ENCODE peak calls at places on chromosomes 1 and 21, in seven cellular contexts. One of them, this sample, is unnamed.

GRCh38 chr1:173341307-173341706 is 134.2 kb upstream of the TNFSF4 start:
- DNase-seq in heart left ventricle: no peak
- DNase-seq in adrenal gland: no peak
- DNase-seq in upper lobe of left lung: no peak
- DNase-seq in transverse colon: no peak
- DNase-seq in A549: no peak
- DNase-seq in spleen: no peak
- DNase-seq in this sample: no peak

GRCh38 chr1:6688757-6689156 is 12.9 kb downstream of the DNAJC11 start:
- DNase-seq in heart left ventricle: no peak
- DNase-seq in adrenal gland: no peak
- DNase-seq in upper lobe of left lung: no peak
- DNase-seq in transverse colon: no peak
- DNase-seq in A549: no peak
- DNase-seq in spleen: no peak
- DNase-seq in this sample: no peak

GRCh38 chr21:38361324-38361723 is 104.5 kb downstream of the KCNJ15 start:
- DNase-seq in heart left ventricle: no peak
- DNase-seq in adrenal gland: no peak
- DNase-seq in upper lobe of left lung: no peak
- DNase-seq in transverse colon: no peak
- DNase-seq in A549: no peak
- DNase-seq in spleen: no peak
- DNase-seq in this sample: no peak

GRCh38 chr21:39218082-39218409 is 34.8 kb upstream of the PSMG1 start:
- DNase-seq in heart left ventricle: no peak
- DNase-seq in adrenal gland: no peak
- DNase-seq in upper lobe of left lung: no peak
- DNase-seq in transverse colon: no peak
- DNase-seq in A549: no peak
- DNase-seq in spleen: no peak
- DNase-seq in this sample: no peak

GRCh38 chr1:16926491-16927195 is 4.9 kb downstream of the CROCC start:
- DNase-seq in heart left ventricle: peak
- DNase-seq in adrenal gland: no peak
- DNase-seq in upper lobe of left lung: no peak
- DNase-seq in transverse colon: no peak
- DNase-seq in A549: no peak
- DNase-seq in spleen: no peak
- DNase-seq in this sample: no peak

GRCh38 chr1:17606826-17607440 is 67.4 kb downstream of the ARHGEF10L start:
- DNase-seq in heart left ventricle: peak
- DNase-seq in adrenal gland: peak
- DNase-seq in upper lobe of left lung: no peak
- DNase-seq in transverse colon: peak
- DNase-seq in A549: peak
- DNase-seq in spleen: no peak
- DNase-seq in this sample: no peak

GRCh38 chr1:168281603-168282002 is 926 bp downstream of the TBX19 start:
- DNase-seq in heart left ventricle: no peak
- DNase-seq in adrenal gland: no peak
- DNase-seq in upper lobe of left lung: no peak
- DNase-seq in transverse colon: no peak
- DNase-seq in A549: no peak
- DNase-seq in spleen: no peak
- DNase-seq in this sample: no peak

GRCh38 chr1:163035791-163036249 is 33.3 kb upstream of the RGS4 start:
- DNase-seq in heart left ventricle: no peak
- DNase-seq in adrenal gland: no peak
- DNase-seq in upper lobe of left lung: no peak
- DNase-seq in transverse colon: no peak
- DNase-seq in A549: peak
- DNase-seq in spleen: no peak
- DNase-seq in this sample: no peak

GRCh38 chr1:205237526-205238484 is 10.1 kb downstream of the TMCC2 start:
- DNase-seq in heart left ventricle: no peak
- DNase-seq in adrenal gland: peak
- DNase-seq in upper lobe of left lung: no peak
- DNase-seq in transverse colon: no peak
- DNase-seq in A549: no peak
- DNase-seq in spleen: no peak
- DNase-seq in this sample: peak

GRCh38 chr1:228007054-228007800 is 429 bp downstream of the WNT3A start:
- DNase-seq in heart left ventricle: no peak
- DNase-seq in adrenal gland: no peak
- DNase-seq in upper lobe of left lung: peak
- DNase-seq in transverse colon: no peak
- DNase-seq in A549: no peak
- DNase-seq in spleen: peak
- DNase-seq in this sample: no peak

GRCh38 chr1:226754797-226755533 is 15.9 kb upstream of the ITPKB start:
- DNase-seq in heart left ventricle: no peak
- DNase-seq in adrenal gland: no peak
- DNase-seq in upper lobe of left lung: no peak
- DNase-seq in transverse colon: no peak
- DNase-seq in A549: no peak
- DNase-seq in spleen: no peak
- DNase-seq in this sample: no peak

GRCh38 chr1:199242601-199243000 is 603.8 kb downstream of the PTPRC start:
- DNase-seq in heart left ventricle: no peak
- DNase-seq in adrenal gland: no peak
- DNase-seq in upper lobe of left lung: no peak
- DNase-seq in transverse colon: no peak
- DNase-seq in A549: no peak
- DNase-seq in spleen: peak
- DNase-seq in this sample: no peak

GRCh38 chr1:156844638-156845037 is 14.3 kb downstream of the INSRR start:
- DNase-seq in heart left ventricle: no peak
- DNase-seq in adrenal gland: no peak
- DNase-seq in upper lobe of left lung: no peak
- DNase-seq in transverse colon: no peak
- DNase-seq in A549: no peak
- DNase-seq in spleen: peak
- DNase-seq in this sample: no peak

GRCh38 chr1:153288634-153289275 is 24.0 kb downstream of the PGLYRP3 start:
- DNase-seq in heart left ventricle: no peak
- DNase-seq in adrenal gland: no peak
- DNase-seq in upper lobe of left lung: no peak
- DNase-seq in transverse colon: no peak
- DNase-seq in A549: peak
- DNase-seq in spleen: no peak
- DNase-seq in this sample: no peak

GRCh38 chr21:31370893-31371652 is 27.0 kb upstream of the TIAM1 start:
- DNase-seq in heart left ventricle: no peak
- DNase-seq in adrenal gland: no peak
- DNase-seq in upper lobe of left lung: no peak
- DNase-seq in transverse colon: no peak
- DNase-seq in A549: no peak
- DNase-seq in spleen: no peak
- DNase-seq in this sample: no peak

GRCh38 chr21:42674351-42674940 is 21.0 kb downstream of the PDE9A start:
- DNase-seq in heart left ventricle: peak
- DNase-seq in adrenal gland: no peak
- DNase-seq in upper lobe of left lung: no peak
- DNase-seq in transverse colon: peak
- DNase-seq in A549: no peak
- DNase-seq in spleen: no peak
- DNase-seq in this sample: no peak
- H3K4me3 ChIP-seq in heart left ventricle: peak
- H3K4me3 ChIP-seq in adrenal gland: no peak
- H3K4me3 ChIP-seq in upper lobe of left lung: no peak
- H3K4me3 ChIP-seq in transverse colon: peak
- H3K4me3 ChIP-seq in A549: no peak
- H3K4me3 ChIP-seq in spleen: no peak
- H3K4me3 ChIP-seq in this sample: no peak

DNA sequence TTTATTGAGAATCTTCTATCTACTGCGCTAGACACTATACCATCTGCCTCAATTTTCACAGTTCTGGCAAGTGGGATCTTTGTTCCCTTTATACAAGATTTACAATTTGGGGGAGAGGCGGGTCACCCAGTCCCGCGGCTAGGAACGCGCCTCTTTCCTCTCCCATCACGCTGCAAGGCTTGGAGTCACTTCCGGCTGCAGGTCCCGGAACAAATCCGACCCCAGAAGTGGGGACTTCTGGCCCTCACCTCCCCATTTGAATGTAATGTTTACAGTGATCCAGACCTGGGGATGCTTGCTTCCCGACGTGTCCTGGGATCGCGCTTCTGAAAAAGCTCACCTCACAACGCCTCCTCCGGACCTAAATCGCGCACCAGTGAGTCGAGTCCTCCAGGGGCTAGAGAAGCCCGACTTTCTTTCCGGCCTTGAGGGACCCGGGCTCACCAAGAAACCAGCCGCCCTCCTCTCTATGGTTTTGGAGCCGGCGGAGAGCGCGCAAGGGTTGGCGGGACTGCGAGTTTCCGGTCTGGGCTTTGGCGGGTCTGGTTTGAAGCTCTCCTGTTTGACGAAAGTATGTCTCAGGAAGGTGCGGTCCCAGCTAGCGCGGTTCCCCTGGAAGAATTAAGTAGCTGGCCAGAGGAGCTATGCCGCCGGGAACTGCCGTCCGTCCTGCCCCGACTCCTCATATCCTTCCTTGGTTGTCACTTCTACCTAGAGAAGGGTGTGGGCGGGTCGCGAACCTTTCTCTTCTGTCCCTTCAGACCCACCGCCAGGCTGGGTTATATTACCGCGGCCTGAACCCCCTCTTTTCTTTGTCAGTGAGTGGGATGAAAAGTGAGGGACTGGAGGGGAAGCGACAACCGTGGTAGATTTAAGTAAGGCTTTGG is at the start of gene METTL18:
- DNase-seq in heart left ventricle: peak
- DNase-seq in adrenal gland: peak
- DNase-seq in upper lobe of left lung: peak
- DNase-seq in transverse colon: peak
- DNase-seq in A549: peak
- DNase-seq in spleen: peak
- DNase-seq in this sample: peak
- TF ChIP-seq POLR2A in heart left ventricle: no peak
- TF ChIP-seq POLR2A in adrenal gland: peak
- TF ChIP-seq POLR2A in upper lobe of left lung: peak
- TF ChIP-seq POLR2A in transverse colon: peak
- TF ChIP-seq POLR2A in A549: peak
- TF ChIP-seq POLR2A in spleen: no peak
- TF ChIP-seq POLR2A in this sample: peak

GRCh38 chr1:111475706-111476105 is 1.9 kb downstream of the C1orf162 start:
- DNase-seq in heart left ventricle: no peak
- DNase-seq in adrenal gland: no peak
- DNase-seq in upper lobe of left lung: no peak
- DNase-seq in transverse colon: no peak
- DNase-seq in A549: no peak
- DNase-seq in spleen: no peak
- DNase-seq in this sample: no peak
- H3K4me3 ChIP-seq in heart left ventricle: no peak
- H3K4me3 ChIP-seq in adrenal gland: no peak
- H3K4me3 ChIP-seq in upper lobe of left lung: no peak
- H3K4me3 ChIP-seq in transverse colon: no peak
- H3K4me3 ChIP-seq in A549: no peak
- H3K4me3 ChIP-seq in spleen: peak
- H3K4me3 ChIP-seq in this sample: no peak

DNA sequence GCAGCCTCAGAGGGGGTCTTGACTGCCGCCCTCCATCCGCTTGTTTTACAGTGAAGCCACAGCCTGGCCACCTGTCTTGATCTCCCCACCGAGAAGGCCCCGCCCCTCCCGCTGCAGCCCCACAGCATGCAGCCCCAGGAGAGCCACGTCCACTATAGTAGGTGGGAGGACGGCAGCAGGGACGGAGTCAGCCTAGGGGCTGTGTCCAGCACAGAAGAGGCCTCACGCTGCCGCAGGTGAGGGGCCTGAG is 2.6 kb downstream of the SMIM1 start:
- DNase-seq in heart left ventricle: no peak
- DNase-seq in adrenal gland: no peak
- DNase-seq in upper lobe of left lung: peak
- DNase-seq in transverse colon: peak
- DNase-seq in A549: no peak
- DNase-seq in spleen: no peak
- DNase-seq in this sample: no peak
- TF ChIP-seq POLR2A in heart left ventricle: no peak
- TF ChIP-seq POLR2A in adrenal gland: no peak
- TF ChIP-seq POLR2A in upper lobe of left lung: no peak
- TF ChIP-seq POLR2A in transverse colon: no peak
- TF ChIP-seq POLR2A in A549: no peak
- TF ChIP-seq POLR2A in spleen: no peak
- TF ChIP-seq POLR2A in this sample: no peak

GRCh38 chr21:45540601-45540970 is 1.7 kb downstream of the SLC19A1 start:
- DNase-seq in heart left ventricle: peak
- DNase-seq in adrenal gland: no peak
- DNase-seq in upper lobe of left lung: no peak
- DNase-seq in transverse colon: no peak
- DNase-seq in A549: no peak
- DNase-seq in spleen: peak
- DNase-seq in this sample: peak
- H3K4me3 ChIP-seq in heart left ventricle: no peak
- H3K4me3 ChIP-seq in adrenal gland: no peak
- H3K4me3 ChIP-seq in upper lobe of left lung: no peak
- H3K4me3 ChIP-seq in transverse colon: no peak
- H3K4me3 ChIP-seq in A549: no peak
- H3K4me3 ChIP-seq in spleen: no peak
- H3K4me3 ChIP-seq in this sample: no peak

DNA sequence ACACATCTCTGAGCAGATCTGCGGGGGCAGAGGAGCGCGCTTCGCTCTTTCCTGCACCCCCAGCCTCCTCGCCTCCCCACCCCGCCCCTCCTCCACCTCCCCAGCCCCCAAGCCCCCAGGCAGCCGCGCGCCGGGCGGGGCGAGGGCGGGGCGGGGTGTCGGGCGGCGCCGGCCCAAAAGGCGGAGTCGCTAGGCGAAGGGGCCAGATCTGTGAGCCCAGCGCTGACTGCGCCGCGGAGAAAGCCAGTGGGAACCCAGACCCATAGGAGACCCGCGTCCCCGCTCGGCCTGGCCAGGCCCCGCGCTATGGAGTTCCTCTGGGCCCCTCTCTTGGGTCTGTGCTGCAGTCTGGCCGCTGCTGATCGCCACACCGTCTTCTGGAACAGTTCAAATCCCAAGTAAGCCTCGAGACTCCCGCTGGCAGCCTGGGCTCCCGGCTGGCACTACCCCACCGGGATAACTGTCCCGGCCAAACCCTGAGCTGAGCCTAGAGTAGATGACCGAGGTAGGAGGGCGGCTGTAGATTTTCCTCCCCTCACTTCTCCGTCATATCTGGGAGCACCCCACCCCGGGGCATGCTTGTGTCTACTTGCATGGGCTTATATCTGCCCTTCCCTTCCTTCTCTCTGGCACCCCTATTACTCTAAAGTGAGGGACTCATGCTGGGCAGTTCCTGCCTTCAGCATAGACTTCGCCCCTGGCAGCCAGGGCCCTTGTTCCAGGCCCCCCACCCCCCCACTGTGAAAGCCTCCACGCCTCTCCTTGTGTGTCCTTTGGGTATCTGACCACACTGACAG is at the start of gene EFNA1:
- DNase-seq in heart left ventricle: peak
- DNase-seq in adrenal gland: peak
- DNase-seq in upper lobe of left lung: peak
- DNase-seq in transverse colon: peak
- DNase-seq in A549: peak
- DNase-seq in spleen: peak
- DNase-seq in this sample: peak
- TF ChIP-seq POLR2A in heart left ventricle: no peak
- TF ChIP-seq POLR2A in adrenal gland: peak
- TF ChIP-seq POLR2A in upper lobe of left lung: peak
- TF ChIP-seq POLR2A in transverse colon: peak
- TF ChIP-seq POLR2A in A549: peak
- TF ChIP-seq POLR2A in spleen: no peak
- TF ChIP-seq POLR2A in this sample: peak

This sample was measured in right lobe of liver.